ENCODE peak calls at places on chromosomes 5 and 9, in six cellular contexts. C, Z, V, Y, R and W are unnamed samples.
A peak's percentile ranks its signal among the peaks of the same experiment; 100 is the strongest.

GRCh38 chr9:136808781-136809158 is 1.0 kb downstream of the RABL6 start:
- DNase-seq in C (no peak), Z (no peak), V (no peak), Y (no peak), R (no peak), W (no peak)

GRCh38 chr5:178389796-178390195 is 157.2 kb upstream of the PHYKPL start:
- DNase-seq in C (no peak), Z (no peak), V (no peak), Y (no peak), R (no peak), W (no peak)

GRCh38 chr5:57422341-57422740 is 60.3 kb downstream of the ACTBL2 start:
- DNase-seq in C (no peak), Z (no peak), V (no peak), Y (no peak), R (no peak), W (no peak)

GRCh38 chr5:57082441-57083067 is 91.3 kb upstream of the GPBP1 start:
- DNase-seq in C (no peak), Z (no peak), V (peak; percentile 24), Y (no peak), R (no peak), W (peak; percentile 22)

GRCh38 chr5:142360607-142361120 is 35.8 kb upstream of the SPRY4 start:
- DNase-seq in C (peak; percentile 42), Z (no peak), V (peak; percentile 52), Y (no peak), R (no peak), W (peak; percentile 58)

GRCh38 chr5:107769531-107769930 is 98.8 kb upstream of the EFNA5 start:
- DNase-seq in C (no peak), Z (no peak), V (no peak), Y (no peak), R (no peak), W (no peak)

GRCh38 chr9:111952559-111952958 is 55.9 kb downstream of the UGCG start:
- DNase-seq in C (no peak), Z (no peak), V (no peak), Y (no peak), R (no peak), W (no peak)

GRCh38 chr9:107019216-107019615 is 156.2 kb downstream of the ZNF462 start:
- DNase-seq in C (no peak), Z (no peak), V (no peak), Y (no peak), R (no peak), W (no peak)

GRCh38 chr5:135977375-135977928 is 22.7 kb upstream of the LECT2 start:
- DNase-seq in C (peak; percentile 92), Z (peak; percentile 96), V (no peak), Y (no peak), R (peak; percentile 58), W (peak; percentile 62)

GRCh38 chr5:172640822-172641358 is at the start of gene NEURL1B:
- DNase-seq in C (peak; percentile 80), Z (peak; percentile 87), V (peak; percentile 98), Y (no peak), R (peak; percentile 99), W (peak; percentile 86)

GRCh38 chr5:158039911-158040347 is 181.0 kb upstream of the CLINT1 start:
- DNase-seq in C (no peak), Z (no peak), V (no peak), Y (peak; percentile 4), R (no peak), W (no peak)

GRCh38 chr9:28820741-28821140 is 1247.5 kb upstream of the C9orf72 start:
- DNase-seq in C (peak; percentile 17), Z (no peak), V (no peak), Y (no peak), R (no peak), W (peak; percentile 11)

GRCh38 chr9:133474215-133474614 is 4.7 kb downstream of the SLC2A6 start:
- DNase-seq in C (no peak), Z (no peak), V (no peak), Y (no peak), R (no peak), W (no peak)

GRCh38 chr9:133686642-133687575 is 50.7 kb downstream of the DBH start:
- DNase-seq in C (no peak), Z (no peak), V (no peak), Y (no peak), R (no peak), W (no peak)

GRCh38 chr9:18459958-18460584 is 13.9 kb upstream of the ADAMTSL1 start:
- DNase-seq in C (no peak), Z (no peak), V (no peak), Y (no peak), R (no peak), W (peak; percentile 44)

GRCh38 chr5:68225188-68225910 is 9.8 kb downstream of the PIK3R1 start:
- DNase-seq in C (no peak), Z (no peak), V (no peak), Y (no peak), R (no peak), W (no peak)

GRCh38 chr9:114719290-114719689 is 37.3 kb upstream of the TEX48 start:
- DNase-seq in C (no peak), Z (no peak), V (no peak), Y (no peak), R (no peak), W (no peak)

GRCh38 chr5:37722236-37723146 is 117.3 kb downstream of the GDNF start:
- DNase-seq in C (no peak), Z (no peak), V (no peak), Y (peak; percentile 59), R (no peak), W (peak; percentile 5)

GRCh38 chr9:37464426-37465248 is 613 bp downstream of the ZBTB5 start:
- DNase-seq in C (peak; percentile 93), Z (peak; percentile 93), V (no peak), Y (peak; percentile 30), R (no peak), W (peak; percentile 70)

GRCh38 chr9:136485651-136486050 is 2.8 kb upstream of the SEC16A start:
- DNase-seq in C (no peak), Z (no peak), V (no peak), Y (no peak), R (no peak), W (no peak)

GRCh38 chr5:160266752-160267345 is 37.5 kb downstream of the FABP6 start:
- DNase-seq in C (peak; percentile 72), Z (peak; percentile 68), V (no peak), Y (no peak), R (peak; percentile 45), W (no peak)
- TF ChIP-seq USF2 in C (no peak), Z (no peak), V (no peak), Y (no peak), R (no peak), W (no peak)

GRCh38 chr5:9284781-9285307 is 261.0 kb downstream of the SEMA5A start:
- DNase-seq in C (no peak), Z (no peak), V (peak; percentile 27), Y (no peak), R (no peak), W (no peak)
- TF ChIP-seq USF2 in C (no peak), Z (no peak), V (no peak), Y (no peak), R (no peak), W (no peak)

DNA sequence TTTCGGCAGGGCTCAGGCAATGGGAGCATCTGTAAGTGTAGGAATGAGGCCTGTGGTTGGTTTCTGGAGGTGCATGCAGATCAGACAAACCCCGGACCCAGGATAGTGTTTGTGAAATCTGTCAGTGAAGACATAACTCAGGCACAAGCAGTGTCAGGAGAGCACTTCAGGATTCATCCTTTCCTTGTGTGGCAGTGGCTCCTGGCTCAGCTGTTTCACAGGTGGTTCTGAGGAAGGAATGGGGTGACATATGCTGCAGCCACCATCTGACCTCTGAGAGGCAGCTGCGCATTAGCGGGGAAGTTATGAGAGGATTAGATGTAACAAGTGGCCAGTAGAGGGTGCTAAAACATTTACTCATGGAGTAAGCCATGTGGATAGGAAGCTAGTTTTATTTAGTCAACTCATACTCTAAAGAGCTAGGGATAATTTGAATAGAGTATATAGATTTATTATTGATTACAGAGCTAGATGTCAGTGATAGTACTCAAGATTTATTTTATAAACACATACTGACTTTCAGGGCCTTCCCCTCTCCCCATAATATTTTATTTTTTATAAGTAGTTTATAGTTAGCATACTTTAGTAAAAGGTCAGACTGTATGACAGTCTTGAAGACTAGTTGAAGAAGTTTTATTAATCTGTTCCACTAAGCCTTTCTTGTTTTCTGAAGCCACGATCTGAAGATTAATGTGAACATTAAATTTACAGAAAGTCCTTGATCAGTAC is 28.4 kb downstream of the NNT start:
- DNase-seq in C (peak; percentile 40), Z (peak; percentile 54), V (peak; percentile 48), Y (peak; percentile 33), R (peak; percentile 67), W (peak; percentile 78)
- TF ChIP-seq USF2 in C (no peak), Z (no peak), V (no peak), Y (no peak), R (no peak), W (no peak)

GRCh38 chr9:128550770-128551651 is 1.4 kb upstream of the SPTAN1 start:
- DNase-seq in C (peak; percentile 25), Z (peak; percentile 52), V (no peak), Y (no peak), R (no peak), W (no peak)
- TF ChIP-seq USF2 in C (no peak), Z (no peak), V (no peak), Y (no peak), R (no peak), W (no peak)

GRCh38 chr9:118215544-118215943 is 511.3 kb downstream of the TLR4 start:
- DNase-seq in C (no peak), Z (no peak), V (no peak), Y (no peak), R (no peak), W (no peak)
- TF ChIP-seq USF2 in C (no peak), Z (no peak), V (no peak), Y (no peak), R (no peak), W (no peak)